ENCODE peak calls at places on chromosomes 12 and 14, in six cellular contexts. S, Q, D, H, M and A are unnamed samples.
A peak's percentile ranks its signal among the peaks of the same experiment; 100 is the strongest.

GRCh38 chr12:68971404-68971803 is 38.4 kb upstream of the CPM start:
- DNase-seq in D (no peak), Q (no peak), M (no peak), H (peak; percentile 87), S (no peak), A (no peak)

GRCh38 chr12:24361860-24362581 is 412.6 kb upstream of the SOX5 start:
- DNase-seq in H (no peak), S (no peak), D (no peak), Q (no peak), M (no peak), A (no peak)

GRCh38 chr12:111636209-111636928 is 37.3 kb upstream of the ATXN2 start:
- DNase-seq in M (no peak), S (no peak), D (peak; percentile 91), H (no peak), Q (peak; percentile 63), A (peak; percentile 46)

GRCh38 chr12:6547566-6547965 is 8.3 kb downstream of the IFFO1 start:
- DNase-seq in S (no peak), D (no peak), H (no peak), Q (no peak), M (no peak), A (no peak)

GRCh38 chr12:50618864-50619609 is 114.3 kb downstream of the DIP2B start:
- DNase-seq in S (no peak), Q (no peak), H (peak; percentile 79), M (no peak), D (no peak), A (no peak)

GRCh38 chr12:49505672-49506071 is 33.2 kb upstream of the KCNH3 start:
- DNase-seq in M (no peak), Q (no peak), D (no peak), H (peak; percentile 55), S (no peak), A (no peak)

GRCh38 chr12:75960086-75960910 is 71.3 kb downstream of the PHLDA1 start:
- DNase-seq in D (no peak), M (no peak), S (no peak), Q (no peak), H (no peak), A (no peak)

GRCh38 chr12:62813031-62813829 is 121.7 kb downstream of the PPM1H start:
- DNase-seq in D (peak; percentile 92), M (no peak), S (peak; percentile 38), H (peak; percentile 40), Q (peak; percentile 57), A (peak; percentile 80)

GRCh38 chr14:28652782-28653181 is 113.8 kb upstream of the FOXG1 start:
- DNase-seq in H (peak; percentile 91), Q (no peak), S (no peak), D (no peak), M (no peak), A (no peak)

GRCh38 chr12:2168808-2169207 is 116.0 kb downstream of the CACNA1C start:
- DNase-seq in D (no peak), Q (no peak), S (no peak), M (no peak), H (peak; percentile 77), A (peak; percentile 91)

GRCh38 chr12:64675795-64676194 is 65.5 kb downstream of the RASSF3 start:
- DNase-seq in S (no peak), Q (no peak), H (peak; percentile 45), D (peak; percentile 40), M (no peak), A (no peak)

GRCh38 chr12:39426636-39427245 is 16.2 kb downstream of the KIF21A start:
- DNase-seq in H (peak; percentile 98), M (no peak), S (no peak), Q (no peak), D (no peak), A (no peak)

GRCh38 chr12:25740617-25741016 is 187.5 kb upstream of the LMNTD1 start:
- DNase-seq in D (no peak), M (no peak), S (no peak), Q (no peak), H (no peak), A (no peak)

GRCh38 chr14:77099425-77100167 is 1.5 kb downstream of the CIPC start:
- DNase-seq in M (no peak), H (peak; percentile 46), D (no peak), Q (no peak), S (peak; percentile 21), A (no peak)

GRCh38 chr12:118432812-118433540 is 56.6 kb downstream of the SUDS3 start:
- DNase-seq in M (no peak), H (no peak), S (no peak), Q (no peak), D (no peak), A (peak; percentile 48)

GRCh38 chr12:54146506-54147145 is 42.2 kb downstream of the SMUG1 start:
- DNase-seq in D (no peak), Q (no peak), S (no peak), H (no peak), M (no peak), A (no peak)

GRCh38 chr12:106774808-106775524 is 484 bp downstream of the RIC8B start:
- DNase-seq in S (no peak), D (peak; percentile 86), Q (no peak), H (no peak), M (no peak), A (no peak)

GRCh38 chr14:67962215-67962644 is 142.7 kb downstream of the RAD51B start:
- DNase-seq in H (no peak), S (no peak), D (no peak), M (peak; percentile 77), Q (no peak), A (no peak)

GRCh38 chr14:75979071-75979571 is 2.7 kb downstream of the TGFB3 start:
- DNase-seq in S (no peak), D (peak; percentile 85), M (no peak), H (no peak), Q (no peak), A (no peak)
- H3K4me3 ChIP-seq in S (peak overlapping the region; percentile 20), D (no peak overlapping the region), M (no peak overlapping the region), H (no peak overlapping the region), Q (no peak overlapping the region), A (no peak overlapping the region)

GRCh38 chr14:51067306-51067705 is 27.6 kb downstream of the TRIM9 start:
- DNase-seq in M (no peak), H (no peak), Q (no peak), S (no peak), D (no peak), A (no peak)
- H3K4me3 ChIP-seq in M (no peak overlapping the region), H (no peak overlapping the region), Q (no peak overlapping the region), S (no peak overlapping the region), D (no peak overlapping the region), A (no peak overlapping the region)

GRCh38 chr12:122228092-122228491 is 2.2 kb upstream of the DIABLO start:
- DNase-seq in M (no peak), Q (no peak), D (no peak), H (no peak), S (no peak), A (no peak)

GRCh38 chr12:122225683-122226365 is at the start of gene DIABLO:
- DNase-seq in M (peak; percentile 96), H (peak; percentile 100), D (peak; percentile 100), S (peak; percentile 98), Q (peak; percentile 100), A (peak; percentile 100)

GRCh38 chr12:122227341-122227740 is 1.5 kb upstream of the DIABLO start:
- DNase-seq in H (no peak), D (no peak), Q (no peak), M (no peak), S (no peak), A (no peak)

GRCh38 chr12:122230798-122231197 is 4.9 kb upstream of the DIABLO start:
- DNase-seq in Q (no peak), M (no peak), H (no peak), S (no peak), D (no peak), A (no peak)

DNA sequence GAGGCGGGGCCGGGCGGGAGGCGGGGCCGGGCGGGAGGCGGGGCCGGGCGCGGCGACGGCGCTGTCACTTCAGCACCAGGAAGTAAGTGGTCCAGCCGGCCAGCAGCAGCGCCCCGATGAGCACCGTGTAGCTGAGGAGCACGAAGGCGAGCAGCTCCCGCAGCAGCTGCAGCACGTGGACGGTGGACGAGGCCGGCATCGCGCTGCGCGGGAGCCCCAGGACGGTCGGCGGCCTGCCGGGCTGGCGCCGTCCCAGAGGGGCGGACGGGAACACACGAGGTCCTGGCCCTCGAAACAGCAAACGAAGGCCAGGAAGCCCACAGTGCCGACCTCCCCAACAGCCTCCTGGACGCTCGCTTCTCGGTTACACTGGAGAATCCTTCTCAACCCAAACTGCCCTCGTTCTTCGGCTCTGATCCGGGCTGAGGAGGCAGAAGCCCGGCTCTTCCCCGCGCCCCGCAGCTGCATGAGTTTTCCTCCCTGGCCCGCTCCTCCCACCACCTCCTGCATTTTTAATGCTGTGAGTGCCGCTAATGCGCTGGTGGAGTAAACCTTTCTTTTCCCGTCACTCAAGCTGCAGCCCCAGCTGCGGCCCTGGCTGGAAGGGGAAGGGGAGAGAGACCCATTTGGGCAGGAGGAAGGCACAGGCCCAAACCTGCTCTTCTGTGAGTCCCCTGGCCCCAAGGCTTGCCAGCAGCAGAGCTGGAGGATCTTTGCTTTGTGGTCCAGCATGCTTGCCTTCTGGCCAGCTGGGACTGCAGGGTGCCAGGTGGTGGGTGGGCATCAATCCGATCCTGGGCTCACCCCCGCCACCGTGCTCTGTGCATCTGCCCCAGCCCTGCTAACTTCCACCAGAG is 742 bp upstream of the DIABLO start:
- DNase-seq in M (no peak), S (no peak), H (no peak), Q (no peak), D (no peak), A (no peak)
- H3K4me3 ChIP-seq in M (peak overlapping the region; percentile 65), S (peak overlapping the region; percentile 46), H (peak overlapping the region; percentile 56), Q (peak overlapping the region; percentile 58), D (no peak overlapping the region), A (peak overlapping the region; percentile 91)

GRCh38 chr14:20886091-20886490 is 5.1 kb upstream of the RNASE3 start:
- DNase-seq in H (no peak), D (no peak), M (no peak), Q (no peak), S (no peak), A (no peak)
- H3K4me3 ChIP-seq in H (no peak overlapping the region), D (no peak overlapping the region), M (no peak overlapping the region), Q (no peak overlapping the region), S (no peak overlapping the region), A (no peak overlapping the region)

GRCh38 chr14:54627325-54627717 is 60.4 kb downstream of the SAMD4A start:
- DNase-seq in D (no peak), M (no peak), Q (no peak), H (no peak), S (no peak), A (no peak)
- H3K4me3 ChIP-seq in D (no peak overlapping the region), M (peak overlapping the region; percentile 39), Q (no peak overlapping the region), H (no peak overlapping the region), S (peak overlapping the region; percentile 20), A (peak overlapping the region; percentile 8)